ENCODE peak calls at places on chromosomes 16 and 17, in six cellular contexts. H is fibroblast of lung, W is left ventricle myocardium inferior, I is AG04450, E is brain microvascular endothelial cell, Z is IMR-90. P is an unnamed sample.

GRCh38 chr16:11395008-11395948 is 50.0 kb downstream of the RMI2 start:
- DNase-seq in I (no peak), E (no peak), Z (no peak), W (no peak), H (no peak), P (no peak)

GRCh38 chr16:87824016-87824990 is 45.0 kb downstream of the SLC7A5 start:
- DNase-seq in W (peak), Z (no peak), I (no peak), H (no peak), E (no peak), P (no peak)

GRCh38 chr17:309361-309888 is 43.2 kb downstream of the RPH3AL start:
- DNase-seq in W (no peak), H (peak), Z (no peak), I (no peak), E (no peak), P (peak)

GRCh38 chr17:71335212-71335611 is 785.6 kb upstream of the SOX9 start:
- DNase-seq in Z (no peak), I (no peak), W (no peak), E (no peak), H (no peak), P (no peak)

GRCh38 chr16:85017151-85017550 is 5.8 kb upstream of the ZDHHC7 start:
- DNase-seq in W (no peak), I (no peak), Z (peak), E (peak), H (peak), P (no peak)

GRCh38 chr16:84241778-84242177 is 2.0 kb upstream of the KCNG4 start:
- DNase-seq in E (no peak), I (no peak), W (no peak), Z (no peak), H (no peak), P (no peak)

GRCh38 chr17:18074566-18075272 is 13.0 kb upstream of the DRG2 start:
- DNase-seq in E (no peak), Z (no peak), H (no peak), W (no peak), I (no peak), P (no peak)

GRCh38 chr17:69418535-69418934 is 4.0 kb downstream of the MAP2K6 start:
- DNase-seq in I (no peak), E (no peak), W (no peak), Z (peak), H (peak), P (no peak)

GRCh38 chr16:29680180-29680598 is 1.2 kb downstream of the QPRT start:
- DNase-seq in W (no peak), H (no peak), I (no peak), Z (no peak), E (no peak), P (no peak)

GRCh38 chr16:50360033-50360778 is 8.6 kb downstream of the BRD7 start:
- DNase-seq in H (peak), Z (peak), I (no peak), W (no peak), E (no peak), P (no peak)

GRCh38 chr16:24049113-24049512 is 207.0 kb upstream of the CACNG3 start:
- DNase-seq in H (no peak), I (no peak), Z (no peak), E (no peak), W (no peak), P (no peak)

GRCh38 chr16:67562918-67563707 is 787 bp downstream of the CTCF start:
- DNase-seq in E (peak), Z (peak), W (peak), H (peak), I (no peak), P (peak)

GRCh38 chr17:77622627-77623026 is 335.9 kb upstream of the TNRC6C start:
- DNase-seq in Z (no peak), I (no peak), E (no peak), W (no peak), H (peak), P (no peak)

GRCh38 chr16:53504161-53504663 is 1.2 kb upstream of the AKTIP start:
- DNase-seq in H (peak), Z (peak), E (peak), I (no peak), W (peak), P (peak)

GRCh38 chr16:10297341-10298006 is 88.4 kb upstream of the ATF7IP2 start:
- DNase-seq in E (no peak), H (no peak), I (no peak), Z (no peak), W (no peak), P (no peak)

GRCh38 chr17:74052993-74053744 is 150.3 kb upstream of the RPL38 start:
- DNase-seq in Z (no peak), H (no peak), W (no peak), E (no peak), I (no peak), P (peak)

GRCh38 chr17:52064791-52065211 is 93.7 kb downstream of the CA10 start:
- DNase-seq in W (no peak), Z (no peak), I (no peak), H (peak), E (no peak), P (no peak)

GRCh38 chr16:29995330-29995910 is at the start of gene HIRIP3:
- DNase-seq in W (peak), E (peak), Z (peak), H (peak), I (peak), P (peak)

DNA sequence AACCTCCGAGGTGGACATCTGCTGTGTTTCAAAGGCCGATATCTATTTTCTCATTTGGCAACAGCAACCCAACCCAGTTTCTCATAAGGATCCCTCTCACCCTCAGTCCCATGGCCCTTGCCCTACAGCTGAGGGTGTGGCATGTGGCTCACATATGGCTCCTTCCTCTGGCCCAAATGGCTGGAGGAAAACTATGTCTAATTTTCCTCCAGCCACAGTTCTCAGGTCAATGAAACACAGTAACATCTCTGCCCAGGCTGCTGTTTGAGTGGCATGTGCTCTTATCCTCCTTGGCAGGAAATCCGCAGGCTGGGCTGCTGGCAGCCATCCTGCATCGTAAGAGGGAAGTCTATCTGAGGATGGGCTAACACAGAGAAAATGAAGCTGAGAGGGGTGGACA is 24.1 kb downstream of the SERPINF1 start:
- DNase-seq in E (no peak), I (no peak), W (peak), Z (no peak), H (no peak), P (no peak)
- H3K27ac ChIP-seq in E (no peak), I (no peak), W (peak), Z (peak), H (no peak), P (no peak)

DNA sequence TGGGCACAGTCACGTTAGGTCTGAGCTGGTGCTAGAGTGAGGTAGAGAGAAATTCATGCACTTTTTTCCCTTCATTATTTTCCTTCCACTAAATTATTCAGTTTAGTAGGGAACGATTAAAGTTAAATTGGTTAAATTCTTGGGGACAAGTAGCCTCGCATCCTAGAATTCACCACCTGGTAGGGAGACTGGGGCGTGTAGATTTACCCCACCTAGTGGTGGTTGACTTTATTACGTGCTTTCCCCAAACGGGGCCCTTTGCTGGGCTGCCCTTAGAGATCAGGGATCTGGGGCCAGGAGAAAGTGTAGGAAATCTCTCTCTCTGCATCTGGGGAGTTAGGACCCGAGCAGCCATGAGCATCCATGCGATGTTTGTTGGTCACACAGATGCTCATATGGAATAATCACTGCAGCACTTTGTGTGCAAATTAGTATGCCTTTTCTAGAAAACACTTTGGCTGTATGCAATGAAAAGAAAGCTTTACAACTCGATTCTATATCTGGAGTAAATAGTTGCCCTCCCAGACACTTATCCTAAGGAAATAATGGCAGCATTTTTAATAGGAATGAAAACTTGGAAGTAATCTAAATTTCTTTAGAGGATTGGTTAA is 107.0 kb downstream of the PLCG2 start:
- DNase-seq in I (no peak), Z (peak), H (peak), E (peak), W (no peak), P (peak)
- TF ChIP-seq CTCF in I (peak), Z (peak), H (peak), E (peak), W (peak), P (peak)

DNA sequence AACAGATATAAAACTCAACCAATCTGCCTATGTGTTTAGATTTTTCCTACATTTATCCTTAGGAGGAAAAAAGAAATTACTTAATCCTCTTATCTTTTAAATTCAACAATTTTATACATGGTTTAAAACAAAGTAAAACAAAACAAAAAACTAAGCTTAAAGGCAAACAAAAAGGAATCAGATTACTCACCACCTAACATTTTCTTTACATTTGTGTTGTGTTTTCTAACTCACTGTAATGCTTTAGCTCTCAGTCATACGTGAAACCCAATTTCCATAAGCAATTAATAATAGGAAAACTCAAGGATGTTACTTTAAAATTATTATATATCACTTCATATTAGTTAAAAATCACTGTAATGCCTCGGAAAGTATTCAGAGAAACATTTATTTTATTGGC is 6.7 kb upstream of the IRX5 start:
- DNase-seq in E (no peak), I (no peak), W (no peak), H (no peak), Z (no peak), P (no peak)
- H3K27ac ChIP-seq in E (no peak), I (no peak), W (peak), H (no peak), Z (no peak), P (no peak)

GRCh38 chr17:55717898-55718735 is 4.5 kb downstream of the TMEM100 start:
- DNase-seq in W (peak), E (peak), H (peak), I (peak), Z (peak), P (peak)
- TF ChIP-seq CTCF in W (peak), E (peak), H (peak), I (peak), Z (peak), P (peak)

GRCh38 chr17:66904760-66905637 is 59.5 kb upstream of the CACNG4 start:
- DNase-seq in I (no peak), H (peak), Z (peak), W (peak), E (peak), P (peak)
- H3K27ac ChIP-seq in I (peak), H (peak), Z (no peak), W (peak), E (peak), P (peak)

GRCh38 chr16:20137194-20137593 is 63.5 kb upstream of the GPR139 start:
- DNase-seq in Z (no peak), E (no peak), I (no peak), W (no peak), H (no peak), P (no peak)
- TF ChIP-seq CTCF in Z (no peak), E (no peak), I (no peak), W (no peak), H (no peak), P (no peak)

GRCh38 chr17:81427446-81428120 is 32.3 kb downstream of the BAHCC1 start:
- DNase-seq in W (peak), I (no peak), Z (no peak), E (no peak), H (no peak), P (no peak)

GRCh38 chr17:81428945-81429344 is 33.7 kb downstream of the BAHCC1 start:
- DNase-seq in H (no peak), I (no peak), Z (no peak), E (no peak), W (no peak), P (no peak)

GRCh38 chr17:81428521-81428920 is 33.3 kb downstream of the BAHCC1 start:
- DNase-seq in I (no peak), E (no peak), W (no peak), H (no peak), Z (no peak), P (no peak)

GRCh38 chr17:81429353-81429774 is 34.1 kb downstream of the BAHCC1 start:
- DNase-seq in I (peak), Z (peak), W (peak), H (peak), E (peak), P (no peak)

GRCh38 chr17:81428121-81428515 is 32.9 kb downstream of the BAHCC1 start:
- DNase-seq in H (peak), W (no peak), I (no peak), E (no peak), Z (no peak), P (no peak)
- H3K27ac ChIP-seq in H (no peak), W (peak), I (no peak), E (no peak), Z (no peak), P (no peak)

DNA sequence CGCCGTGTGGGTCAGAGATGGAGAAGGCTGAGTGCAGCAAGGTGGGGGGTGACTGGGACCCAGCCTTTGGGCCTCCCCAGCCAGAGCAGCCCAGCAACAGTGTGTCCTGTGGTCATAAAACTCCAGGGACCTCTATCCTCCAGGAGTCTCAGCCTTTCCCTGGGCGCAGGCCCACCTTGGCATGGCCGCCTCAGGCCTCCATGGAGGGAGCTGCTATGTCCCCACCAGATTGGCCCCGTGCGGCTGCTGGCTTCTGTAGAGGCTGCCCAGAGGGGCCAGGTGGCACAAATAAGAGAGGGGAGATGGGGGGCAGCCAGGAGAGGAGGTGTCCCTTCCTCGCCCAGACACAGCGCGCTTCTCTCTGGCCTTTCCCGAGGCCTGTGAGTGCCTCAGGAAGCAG is 2.6 kb upstream of the SYNGR3 start:
- DNase-seq in W (no peak), I (no peak), Z (no peak), H (no peak), E (no peak), P (no peak)
- TF ChIP-seq CTCF in W (no peak), I (no peak), Z (no peak), H (no peak), E (no peak), P (no peak)

P was measured in cardiac muscle cell.